ENCODE peak calls at places on chromosomes 6 and 20, in seven cellular contexts. U is lower lobe of right lung, H is OCI-LY7, M is neural crest cell, B is GM04504, Q is astrocyte of the spinal cord, C is hippocampal formation. V is an unnamed sample.

GRCh38 chr6:152309648-152310047 is 327.5 kb downstream of the SYNE1 start:
- DNase-seq in M (no peak), C (no peak), U (no peak), B (no peak), Q (no peak), H (no peak), V (no peak)

GRCh38 chr6:147793871-147794643 is 285.6 kb downstream of the SAMD5 start:
- DNase-seq in H (no peak), M (no peak), U (no peak), B (no peak), C (no peak), Q (no peak), V (no peak)

GRCh38 chr6:71383476-71383875 is 94.9 kb downstream of the OGFRL1 start:
- DNase-seq in U (no peak), M (no peak), H (peak; percentile 15), B (no peak), C (no peak), Q (no peak), V (no peak)

GRCh38 chr20:59145926-59146800 is 17.5 kb upstream of the ZNF831 start:
- DNase-seq in B (no peak), Q (no peak), H (no peak), M (no peak), C (no peak), U (no peak), V (no peak)

GRCh38 chr6:110902091-110902490 is 27.5 kb downstream of the AMD1 start:
- DNase-seq in H (no peak), C (no peak), U (no peak), B (no peak), M (no peak), Q (no peak), V (no peak)

GRCh38 chr6:45923831-45924391 is 91.7 kb downstream of the CLIC5 start:
- DNase-seq in C (no peak), B (peak; percentile 32), Q (peak; percentile 54), U (no peak), M (no peak), H (no peak), V (no peak)

GRCh38 chr20:22927537-22927936 is 107.6 kb upstream of the SSTR4 start:
- DNase-seq in H (no peak), C (no peak), Q (no peak), M (no peak), B (no peak), U (no peak), V (no peak)

GRCh38 chr6:100719883-100720682 is 161.0 kb downstream of the ASCC3 start:
- DNase-seq in M (no peak), H (peak; percentile 21), C (no peak), Q (peak; percentile 38), B (no peak), U (no peak), V (no peak)

GRCh38 chr20:59836768-59837167 is 96.7 kb downstream of the SYCP2 start:
- DNase-seq in U (no peak), M (no peak), H (no peak), C (no peak), B (no peak), Q (no peak), V (no peak)

GRCh38 chr20:63321148-63321831 is 28.3 kb downstream of the COL20A1 start:
- DNase-seq in Q (no peak), U (peak; percentile 48), C (no peak), H (no peak), M (no peak), B (no peak), V (no peak)

GRCh38 chr20:1154224-1154623 is 30.6 kb downstream of the TMEM74B start:
- DNase-seq in M (no peak), C (no peak), Q (no peak), B (no peak), U (no peak), H (no peak), V (no peak)

GRCh38 chr6:34593741-34594140 is 37.6 kb upstream of the SPDEF start:
- DNase-seq in M (no peak), B (no peak), Q (no peak), H (no peak), U (no peak), C (no peak), V (no peak)

GRCh38 chr20:25272223-25273000 is 24.5 kb downstream of the PYGB start:
- DNase-seq in M (no peak), B (no peak), U (peak; percentile 24), H (no peak), Q (no peak), C (no peak), V (no peak)

GRCh38 chr6:36118550-36119107 is 11.7 kb upstream of the MAPK13 start:
- DNase-seq in H (no peak), M (no peak), B (no peak), C (no peak), Q (no peak), U (peak; percentile 67), V (no peak)

GRCh38 chr6:159213401-159213800 is 44.2 kb downstream of the FNDC1 start:
- DNase-seq in H (no peak), C (no peak), Q (no peak), U (no peak), M (no peak), B (peak; percentile 44), V (no peak)

GRCh38 chr6:42782689-42783176 is 881 bp downstream of the BICRAL start:
- DNase-seq in U (peak; percentile 77), M (peak; percentile 65), C (peak; percentile 75), H (peak; percentile 74), B (peak; percentile 74), Q (peak; percentile 97), V (peak; percentile 73)

GRCh38 chr6:186221-186965 is 105.9 kb upstream of the DUSP22 start:
- DNase-seq in B (no peak), H (no peak), U (no peak), M (no peak), C (no peak), Q (no peak), V (no peak)

GRCh38 chr20:46354207-46354555 is 45.9 kb upstream of the CDH22 start:
- DNase-seq in B (no peak), Q (no peak), H (no peak), U (peak; percentile 9), C (no peak), M (no peak), V (no peak)

GRCh38 chr6:44038543-44039065 is 88.6 kb downstream of the MRPL14 start:
- DNase-seq in H (no peak), C (no peak), M (no peak), U (no peak), Q (no peak), B (no peak), V (no peak)

GRCh38 chr20:51931321-51931720 is 129.0 kb upstream of the SALL4 start:
- DNase-seq in M (no peak), U (no peak), B (no peak), C (no peak), Q (no peak), H (no peak), V (no peak)

GRCh38 chr6:35496036-35496850 is 636 bp downstream of the TEAD3 start:
- DNase-seq in U (no peak), C (no peak), Q (peak; percentile 19), H (no peak), B (no peak), M (peak; percentile 37), V (no peak)

GRCh38 chr6:85920782-85921181 is 278.1 kb upstream of the SYNCRIP start:
- DNase-seq in H (no peak), B (no peak), Q (no peak), C (no peak), M (no peak), U (no peak), V (no peak)

GRCh38 chr20:61052796-61053442 is 199.1 kb upstream of the CDH4 start:
- DNase-seq in B (no peak), H (no peak), C (no peak), Q (no peak), M (no peak), U (no peak), V (no peak)

GRCh38 chr20:58139849-58140786 is 88.3 kb downstream of the ANKRD60 start:
- DNase-seq in Q (no peak), U (no peak), H (no peak), B (no peak), C (no peak), M (no peak), V (no peak)

GRCh38 chr20:22617160-22617559 is 32.8 kb upstream of the FOXA2 start:
- DNase-seq in U (peak; percentile 59), Q (no peak), C (no peak), H (no peak), B (no peak), M (no peak), V (no peak)

GRCh38 chr6:105781248-105781647 is 304.9 kb upstream of the PRDM1 start:
- DNase-seq in C (no peak), B (no peak), H (no peak), U (no peak), M (no peak), Q (no peak), V (no peak)

GRCh38 chr20:10240655-10241054 is 22.0 kb downstream of the SNAP25 start:
- DNase-seq in H (no peak), C (no peak), U (no peak), B (no peak), M (no peak), Q (no peak), V (no peak)

GRCh38 chr20:62724692-62725595 is 16.3 kb downstream of the NTSR1 start:
- DNase-seq in Q (no peak), H (no peak), M (no peak), B (no peak), C (no peak), U (peak; percentile 30), V (no peak)

V was measured in HS-27A.